ENCODE peak calls at places on chromosome 14, in four cellular contexts. F, T, X and A are unnamed samples.

GRCh38 chr14:94051115-94051514 is 25.0 kb downstream of the OTUB2 start:
- DNase-seq in F (no peak), T (no peak), X (no peak), A (no peak)

GRCh38 chr14:104676694-104677505 is 12.5 kb upstream of the INF2 start:
- DNase-seq in F (no peak), T (peak), X (no peak), A (no peak)

GRCh38 chr14:90091393-90091792 is 29.6 kb downstream of the KCNK13 start:
- DNase-seq in F (no peak), T (no peak), X (peak), A (no peak)

GRCh38 chr14:85532981-85533820 is 3.3 kb downstream of the FLRT2 start:
- DNase-seq in F (no peak), T (no peak), X (peak), A (no peak)

GRCh38 chr14:82251434-82251833 is 717.8 kb upstream of the SEL1L start:
- DNase-seq in F (no peak), T (no peak), X (no peak), A (no peak)

GRCh38 chr14:67940894-67941455 is 121.4 kb downstream of the RAD51B start:
- DNase-seq in F (no peak), T (no peak), X (peak), A (no peak)

GRCh38 chr14:68377459-68377858 is 415.4 kb downstream of the ZFP36L1 start:
- DNase-seq in F (no peak), T (peak), X (no peak), A (peak)

GRCh38 chr14:102610968-102611811 is 18.7 kb downstream of the RCOR1 start:
- DNase-seq in F (no peak), T (no peak), X (no peak), A (peak)

GRCh38 chr14:104082807-104083206 is 2.7 kb upstream of the ASPG start:
- DNase-seq in F (no peak), T (no peak), X (no peak), A (no peak)

GRCh38 chr14:95980402-95980801 is 58.8 kb upstream of the C14orf132 start:
- DNase-seq in F (no peak), T (no peak), X (no peak), A (no peak)

GRCh38 chr14:50805396-50805795 is 25.6 kb downstream of the NIN start:
- DNase-seq in F (no peak), T (no peak), X (no peak), A (no peak)